ENCODE peak calls at places on chromosomes 2 and 18, in seven cellular contexts. I, D, O, X, E, L and F are unnamed samples.

GRCh38 chr18:36420826-36421225 is 123.3 kb downstream of the FHOD3 start:
- DNase-seq in I (no peak), D (no peak), E (peak), O (no peak), L (no peak), X (no peak), F (no peak)

GRCh38 chr18:39761273-39761672 is 2193.8 kb upstream of the PIK3C3 start:
- DNase-seq in L (no peak), O (no peak), E (no peak), I (no peak), X (no peak), D (no peak), F (no peak)

GRCh38 chr2:230447455-230448451 is 31.8 kb downstream of the SP100 start:
- DNase-seq in I (no peak), X (no peak), E (no peak), O (no peak), D (no peak), L (no peak), F (no peak)

GRCh38 chr2:13574831-13575230 is 858.1 kb downstream of the TRIB2 start:
- DNase-seq in D (no peak), E (no peak), L (no peak), O (no peak), I (no peak), X (no peak), F (no peak)

GRCh38 chr2:35468271-35468670 is 887.3 kb upstream of the CRIM1 start:
- DNase-seq in I (no peak), O (no peak), L (no peak), X (no peak), D (no peak), E (no peak), F (no peak)

GRCh38 chr18:32237024-32237423 is 47.2 kb downstream of the MEP1B start:
- DNase-seq in I (no peak), X (no peak), L (no peak), D (no peak), E (no peak), O (no peak), F (no peak)

GRCh38 chr2:24926602-24927252 is 6.7 kb upstream of the ADCY3 start:
- DNase-seq in I (peak), D (peak), O (peak), L (no peak), X (peak), E (no peak), F (peak)

GRCh38 chr2:113876503-113877387 is 13.1 kb upstream of the ACTR3 start:
- DNase-seq in L (peak), X (no peak), I (no peak), E (peak), O (peak), D (no peak), F (peak)

GRCh38 chr2:99448556-99448955 is 41.3 kb downstream of the REV1 start:
- DNase-seq in E (no peak), I (no peak), O (no peak), L (no peak), X (no peak), D (no peak), F (no peak)

GRCh38 chr2:172962824-172963223 is 112.8 kb upstream of the MAP3K20 start:
- DNase-seq in O (no peak), L (no peak), I (no peak), X (no peak), D (no peak), E (no peak), F (no peak)

GRCh38 chr2:165827219-165827920 is 33.3 kb upstream of the GALNT3 start:
- DNase-seq in O (no peak), E (no peak), L (no peak), X (no peak), D (no peak), I (no peak), F (no peak)

GRCh38 chr2:24822049-24822706 is 29.0 kb downstream of the CENPO start:
- DNase-seq in X (no peak), L (no peak), O (no peak), E (no peak), D (peak), I (peak), F (no peak)

DNA sequence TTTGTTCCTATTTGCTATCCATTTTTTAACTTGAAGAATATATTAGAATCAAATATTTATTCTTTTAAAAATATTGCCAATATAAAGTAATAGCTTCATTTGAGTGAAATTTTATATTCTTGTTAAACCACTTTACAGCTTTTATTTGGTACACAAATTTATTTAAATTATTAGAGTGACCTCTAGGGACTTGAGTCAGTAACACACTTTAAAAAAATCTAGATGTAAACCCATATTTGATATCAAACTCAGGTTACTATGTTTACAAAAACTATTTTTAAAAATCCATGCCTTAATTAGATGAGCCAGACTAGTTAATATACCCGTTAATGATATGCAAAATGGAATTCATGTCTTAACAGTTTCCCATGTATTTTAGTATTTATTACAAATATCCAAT is 134.6 kb downstream of the MAP4K4 start:
- DNase-seq in O (no peak), I (no peak), X (no peak), L (no peak), D (no peak), E (no peak), F (no peak)
- TF ChIP-seq CTCF in O (peak), I (peak), X (peak), L (peak), D (peak), E (no peak), F (peak)

GRCh38 chr2:218022851-218023530 is 20.2 kb upstream of the TNS1 start:
- DNase-seq in X (no peak), O (no peak), I (peak), L (no peak), D (no peak), E (no peak), F (no peak)

GRCh38 chr2:218020966-218021535 is 18.3 kb upstream of the TNS1 start:
- DNase-seq in I (no peak), X (peak), O (no peak), L (no peak), D (no peak), E (no peak), F (no peak)

GRCh38 chr2:218022131-218022850 is 19.5 kb upstream of the TNS1 start:
- DNase-seq in I (peak), L (no peak), O (no peak), X (no peak), E (no peak), D (peak), F (no peak)

GRCh38 chr2:218020281-218020680 is 17.5 kb upstream of the TNS1 start:
- DNase-seq in D (no peak), O (no peak), E (no peak), I (no peak), L (no peak), X (peak), F (no peak)

DNA sequence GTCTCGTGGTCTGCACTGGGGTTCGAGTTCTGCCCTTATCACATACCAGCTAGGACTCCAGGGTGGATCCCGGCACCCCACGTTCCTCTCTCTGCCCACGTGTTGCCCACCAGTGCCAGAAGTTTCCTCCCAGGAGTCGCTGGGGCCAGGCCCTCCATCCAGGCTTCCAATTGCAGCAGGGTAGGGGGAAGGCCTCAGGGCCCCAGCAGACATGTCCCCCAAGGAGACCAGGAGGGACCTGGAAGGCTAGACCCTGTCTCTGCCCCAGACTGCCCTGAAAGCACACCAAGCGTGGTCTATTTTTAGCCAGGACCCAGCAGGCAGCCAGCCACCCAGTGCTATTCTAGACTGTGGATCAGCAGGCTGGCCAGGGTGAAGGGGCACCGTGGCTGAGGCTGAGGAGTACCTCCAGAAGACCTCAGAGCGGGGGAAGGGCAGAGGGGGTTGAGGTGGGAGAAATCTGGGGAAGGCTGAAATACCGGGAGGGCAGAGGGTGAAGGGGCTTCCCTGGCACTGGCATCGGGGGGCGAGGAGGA is 18.8 kb upstream of the TNS1 start:
- DNase-seq in X (peak), I (no peak), O (no peak), L (no peak), D (no peak), E (no peak), F (no peak)
- TF ChIP-seq POLR2A in X (no peak), I (no peak), O (no peak), L (no peak), D (no peak), E (no peak), F (no peak)

GRCh38 chr2:27095745-27096651 is 9.4 kb downstream of the KHK start:
- DNase-seq in L (no peak), X (peak), E (peak), D (peak), O (peak), I (peak), F (peak)
- TF ChIP-seq CTCF in L (no peak), X (no peak), E (no peak), D (no peak), O (no peak), I (no peak), F (no peak)

DNA sequence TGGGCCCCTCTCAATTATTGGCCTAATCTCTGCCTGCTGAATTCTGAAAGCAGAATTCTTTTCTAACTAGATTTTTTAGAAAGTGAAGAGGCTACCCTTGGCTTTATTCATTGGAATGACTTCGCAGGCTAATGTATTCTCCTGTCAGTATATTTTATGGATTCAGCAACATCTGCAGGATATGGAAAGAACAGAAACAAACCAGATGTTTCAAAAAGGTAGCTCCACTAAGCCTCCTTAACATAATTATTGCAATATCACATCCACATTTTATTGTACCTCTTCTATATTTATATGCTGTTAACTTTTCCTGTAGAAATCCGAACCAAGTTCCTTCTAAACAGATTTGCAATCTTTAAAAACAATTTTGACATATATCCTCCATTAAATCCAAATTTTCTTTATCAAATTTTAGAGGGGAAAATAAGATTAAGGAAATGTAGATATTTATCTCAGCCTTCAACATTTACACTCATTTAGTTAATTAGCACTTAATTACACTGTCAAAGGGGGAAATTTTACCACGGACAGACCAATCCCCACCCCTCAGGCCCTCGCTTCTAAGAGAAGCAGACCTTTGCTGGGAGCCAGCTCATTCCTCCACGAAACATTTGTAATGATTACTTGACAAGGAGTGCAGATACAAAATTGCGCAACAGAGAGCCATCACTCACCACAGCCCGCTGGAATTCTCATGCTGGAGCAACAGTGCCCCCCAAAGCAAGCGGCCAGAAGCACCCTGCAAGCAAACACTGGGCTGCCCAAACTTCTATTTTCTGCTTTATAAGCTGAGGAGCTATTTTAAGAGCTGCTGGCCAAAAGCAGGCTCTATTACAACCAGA is 253.4 kb downstream of the ETAA1 start:
- DNase-seq in X (peak), O (peak), D (peak), L (peak), E (peak), I (peak), F (peak)
- TF ChIP-seq POLR2A in X (no peak), O (no peak), D (no peak), L (no peak), E (no peak), I (no peak), F (no peak)